ENCODE peak calls at places on chromosomes 12 and 14, in nine cellular contexts. L, B, E, K, F, G, P, I and V are unnamed samples.

GRCh38 chr14:23172096-23172495 is 11.4 kb downstream of the SLC7A8 start:
- DNase-seq in K (no peak), F (no peak), P (no peak), I (no peak), E (no peak), B (peak), L (no peak), G (no peak), V (no peak)

GRCh38 chr12:42865282-42865681 is 275.7 kb upstream of the PRICKLE1 start:
- DNase-seq in G (no peak), L (no peak), K (no peak), E (no peak), I (no peak), B (no peak), P (no peak), F (no peak), V (no peak)

GRCh38 chr14:105090493-105091334 is 25.5 kb upstream of the GPR132 start:
- DNase-seq in F (peak), I (peak), B (peak), E (peak), K (peak), G (peak), P (peak), L (peak), V (peak)

GRCh38 chr12:66799548-66799947 is 120.7 kb upstream of the GRIP1 start:
- DNase-seq in I (no peak), F (no peak), P (no peak), G (no peak), L (no peak), E (no peak), K (no peak), B (no peak), V (no peak)

GRCh38 chr12:57894577-57895292 is 46.6 kb upstream of the ATP23 start:
- DNase-seq in P (peak), L (no peak), I (no peak), F (no peak), B (no peak), G (no peak), E (no peak), K (no peak), V (no peak)

GRCh38 chr12:77751939-77752338 is 78.8 kb upstream of the NAV3 start:
- DNase-seq in I (no peak), B (no peak), G (no peak), P (peak), K (no peak), L (no peak), E (no peak), F (no peak), V (no peak)

GRCh38 chr12:77031745-77032144 is 33.6 kb downstream of the E2F7 start:
- DNase-seq in L (no peak), B (peak), P (no peak), G (no peak), E (no peak), F (peak), I (no peak), K (no peak), V (no peak)

GRCh38 chr14:37150414-37150813 is 22.0 kb downstream of the SLC25A21 start:
- DNase-seq in F (peak), K (no peak), E (peak), G (peak), I (no peak), P (peak), L (no peak), B (peak), V (peak)

GRCh38 chr12:58711968-58712367 is 208.3 kb downstream of the LRIG3 start:
- DNase-seq in B (no peak), P (no peak), E (no peak), L (no peak), I (no peak), K (no peak), G (peak), F (peak), V (peak)

GRCh38 chr12:52217223-52217622 is 15.8 kb upstream of the KRT7 start:
- DNase-seq in B (peak), E (no peak), K (no peak), I (peak), F (no peak), P (no peak), L (peak), G (no peak), V (no peak)

GRCh38 chr12:48508987-48509386 is 16.4 kb upstream of the OR8S1 start:
- DNase-seq in L (no peak), G (no peak), P (no peak), B (no peak), E (no peak), K (no peak), I (no peak), F (no peak), V (no peak)

GRCh38 chr14:71591929-71592328 is 340.3 kb upstream of the RGS6 start:
- DNase-seq in K (no peak), P (no peak), E (peak), B (peak), I (no peak), L (no peak), G (peak), F (peak), V (peak)

GRCh38 chr12:28024231-28024995 is 51.9 kb upstream of the PTHLH start:
- DNase-seq in I (no peak), G (peak), L (no peak), E (peak), F (peak), P (no peak), B (peak), K (no peak), V (peak)

GRCh38 chr14:91870001-91870400 is 2.7 kb upstream of the TC2N start:
- DNase-seq in B (peak), I (no peak), L (no peak), K (no peak), P (no peak), G (no peak), E (no peak), F (peak), V (no peak)